ENCODE peak calls at places on chromosome 5, in nine cellular contexts. M is activated naive CD4-positive, alpha-beta T cell; J is NCI-H1694; V is KG1; F is GM12891; O is sciatic nerve; G is lower leg skin; L is GM12878; D is amygdala. H is an unnamed sample.

GRCh38 chr5:173453167-173453566 is 125.0 kb upstream of the STC2 start:
- DNase-seq in D (no peak), J (no peak), M (no peak), L (no peak), O (no peak), F (no peak), G (no peak), V (no peak), H (no peak)

GRCh38 chr5:60960591-60960990 is 15.6 kb downstream of the NDUFAF2 start:
- DNase-seq in O (no peak), F (no peak), M (no peak), D (no peak), J (no peak), L (no peak), G (no peak), V (no peak), H (no peak)

GRCh38 chr5:110356687-110357086 is 369.8 kb downstream of the TMEM232 start:
- DNase-seq in D (no peak), V (no peak), F (no peak), J (no peak), M (no peak), O (no peak), G (no peak), L (no peak), H (no peak)

GRCh38 chr5:154288145-154288544 is 97.6 kb downstream of the GALNT10 start:
- DNase-seq in J (no peak), F (no peak), L (no peak), M (no peak), O (no peak), G (no peak), V (no peak), D (no peak), H (no peak)

GRCh38 chr5:72956324-72957140 is 691 bp downstream of the FCHO2 start:
- DNase-seq in F (peak), V (peak), G (peak), J (peak), D (peak), M (no peak), O (peak), L (no peak), H (peak)

GRCh38 chr5:56440871-56441740 is 208.0 kb upstream of the ANKRD55 start:
- DNase-seq in V (no peak), D (no peak), J (peak), F (no peak), M (no peak), G (peak), L (no peak), O (no peak), H (peak)

GRCh38 chr5:145521066-145521465 is 314.1 kb downstream of the PRELID2 start:
- DNase-seq in G (no peak), O (no peak), M (no peak), J (no peak), D (no peak), V (no peak), L (no peak), F (no peak), H (no peak)

GRCh38 chr5:11903121-11903613 is 1.1 kb downstream of the CTNND2 start:
- DNase-seq in V (no peak), L (no peak), G (no peak), J (peak), F (no peak), D (peak), M (no peak), O (no peak), H (no peak)

GRCh38 chr5:5126444-5126843 is 13.7 kb upstream of the ADAMTS16 start:
- DNase-seq in L (no peak), G (no peak), F (no peak), M (no peak), O (no peak), V (no peak), J (no peak), D (no peak), H (peak)

GRCh38 chr5:43676083-43676840 is 73.3 kb downstream of the NNT start:
- DNase-seq in L (no peak), F (no peak), O (no peak), M (no peak), D (no peak), G (no peak), V (no peak), J (no peak), H (no peak)

GRCh38 chr5:136012041-136012804 is 16.6 kb upstream of the TGFBI start:
- DNase-seq in V (no peak), M (no peak), O (no peak), G (no peak), J (no peak), L (no peak), D (no peak), F (no peak), H (peak)

GRCh38 chr5:76737846-76738245 is 21.9 kb downstream of the F2R start:
- DNase-seq in V (no peak), L (no peak), O (no peak), F (no peak), M (no peak), G (no peak), J (no peak), D (no peak), H (no peak)

GRCh38 chr5:135824541-135825041 is 9.9 kb upstream of the SLC25A48 start:
- DNase-seq in O (no peak), D (no peak), V (no peak), L (no peak), M (no peak), G (no peak), J (no peak), F (no peak), H (no peak)

GRCh38 chr5:3310551-3311340 is 284.9 kb upstream of the IRX1 start:
- DNase-seq in D (peak), V (no peak), L (no peak), G (peak), J (no peak), M (no peak), O (no peak), F (no peak), H (no peak)

GRCh38 chr5:124677376-124677998 is 69.0 kb downstream of the ZNF608 start:
- DNase-seq in O (no peak), L (no peak), J (peak), F (no peak), V (no peak), D (peak), M (no peak), G (no peak), H (no peak)

GRCh38 chr5:96049398-96050272 is 88.0 kb upstream of the ELL2 start:
- DNase-seq in G (no peak), M (no peak), O (no peak), V (no peak), F (no peak), L (no peak), D (no peak), J (no peak), H (no peak)

GRCh38 chr5:131622633-131623032 is 12.4 kb downstream of the RAPGEF6 start:
- DNase-seq in L (no peak), V (no peak), F (no peak), G (no peak), D (peak), J (no peak), O (no peak), M (no peak), H (no peak)

GRCh38 chr5:158855510-158855909 is 244.2 kb downstream of the EBF1 start:
- DNase-seq in M (no peak), G (no peak), V (no peak), J (no peak), O (no peak), F (no peak), L (no peak), D (no peak), H (no peak)

GRCh38 chr5:176776916-176777315 is 33.4 kb upstream of the UNC5A start:
- DNase-seq in M (no peak), J (no peak), O (peak), G (peak), D (no peak), V (no peak), F (no peak), L (no peak), H (no peak)

GRCh38 chr5:1506242-1507015 is 17.3 kb downstream of the LPCAT1 start:
- DNase-seq in L (no peak), O (no peak), M (no peak), J (no peak), G (no peak), D (no peak), V (no peak), F (no peak), H (no peak)

GRCh38 chr5:158194561-158194961 is 335.6 kb upstream of the CLINT1 start:
- DNase-seq in L (no peak), F (no peak), D (no peak), G (no peak), M (no peak), O (no peak), V (no peak), J (no peak), H (no peak)

GRCh38 chr5:3365501-3366215 is 230.0 kb upstream of the IRX1 start:
- DNase-seq in M (no peak), G (no peak), D (no peak), O (peak), F (no peak), J (no peak), V (no peak), L (no peak), H (no peak)

GRCh38 chr5:85484982-85485574 is 1100.4 kb upstream of the EDIL3 start:
- DNase-seq in V (no peak), D (no peak), G (no peak), F (no peak), J (no peak), O (no peak), M (no peak), L (no peak), H (peak)

GRCh38 chr5:172834570-172835245 is 657 bp downstream of the ERGIC1 start:
- DNase-seq in M (no peak), F (no peak), O (peak), J (no peak), G (no peak), L (no peak), D (peak), V (no peak), H (peak)

GRCh38 chr5:159883522-159883950 is 32.7 kb upstream of the ADRA1B start:
- DNase-seq in J (no peak), L (no peak), O (no peak), M (no peak), G (no peak), F (no peak), V (no peak), D (no peak), H (no peak)

GRCh38 chr5:42021923-42022322 is 96.8 kb downstream of the FBXO4 start:
- DNase-seq in J (no peak), D (no peak), M (no peak), F (no peak), V (no peak), G (no peak), O (no peak), L (no peak), H (no peak)

GRCh38 chr5:135057233-135057632 is 23.2 kb upstream of the PITX1 start:
- DNase-seq in J (no peak), L (no peak), G (no peak), V (no peak), M (no peak), F (no peak), D (no peak), O (no peak), H (no peak)

GRCh38 chr5:143390941-143391340 is 12.5 kb downstream of the NR3C1 start:
- DNase-seq in M (no peak), D (no peak), O (no peak), J (no peak), G (no peak), F (no peak), L (no peak), V (no peak), H (no peak)

H was measured in NB4.